ENCODE peak calls at places on chromosomes 13 and 19, in six cellular contexts. One of them, this sample, is unnamed.

GRCh38 chr19:2811735-2812413 is 7.8 kb upstream of the ZNF554 start:
- DNase-seq in IMR-90: no peak
- DNase-seq in H1: no peak
- DNase-seq in neuronal stem cell: no peak
- DNase-seq in mesenchymal stem cell: no peak
- DNase-seq in H9: no peak
- DNase-seq in this sample: no peak

GRCh38 chr13:97275775-97276501 is 53.8 kb downstream of the MBNL2 start:
- DNase-seq in IMR-90: no peak
- DNase-seq in H1: no peak
- DNase-seq in neuronal stem cell: no peak
- DNase-seq in mesenchymal stem cell: no peak
- DNase-seq in H9: no peak
- DNase-seq in this sample: no peak

GRCh38 chr19:57559008-57559403 is 657 bp downstream of the ZNF550 start:
- DNase-seq in IMR-90: no peak
- DNase-seq in H1: no peak
- DNase-seq in neuronal stem cell: no peak
- DNase-seq in mesenchymal stem cell: peak
- DNase-seq in H9: peak
- DNase-seq in this sample: peak

GRCh38 chr19:5891938-5892771 is 11.4 kb downstream of the NDUFA11 start:
- DNase-seq in IMR-90: peak
- DNase-seq in H1: no peak
- DNase-seq in neuronal stem cell: peak
- DNase-seq in mesenchymal stem cell: peak
- DNase-seq in H9: peak
- DNase-seq in this sample: peak

GRCh38 chr13:79775830-79776229 is 294.9 kb downstream of the NDFIP2 start:
- DNase-seq in IMR-90: peak
- DNase-seq in H1: no peak
- DNase-seq in neuronal stem cell: peak
- DNase-seq in mesenchymal stem cell: peak
- DNase-seq in H9: no peak
- DNase-seq in this sample: peak

GRCh38 chr19:16303755-16304154 is 20.9 kb upstream of the KLF2 start:
- DNase-seq in IMR-90: no peak
- DNase-seq in H1: no peak
- DNase-seq in neuronal stem cell: no peak
- DNase-seq in mesenchymal stem cell: no peak
- DNase-seq in H9: no peak
- DNase-seq in this sample: no peak

GRCh38 chr19:4909172-4909896 is at the start of gene UHRF1:
- DNase-seq in IMR-90: no peak
- DNase-seq in H1: no peak
- DNase-seq in neuronal stem cell: no peak
- DNase-seq in mesenchymal stem cell: no peak
- DNase-seq in H9: peak
- DNase-seq in this sample: peak

GRCh38 chr13:51618626-51619025 is 34.4 kb downstream of the WDFY2 start:
- DNase-seq in IMR-90: no peak
- DNase-seq in H1: no peak
- DNase-seq in neuronal stem cell: no peak
- DNase-seq in mesenchymal stem cell: no peak
- DNase-seq in H9: no peak
- DNase-seq in this sample: no peak

DNA sequence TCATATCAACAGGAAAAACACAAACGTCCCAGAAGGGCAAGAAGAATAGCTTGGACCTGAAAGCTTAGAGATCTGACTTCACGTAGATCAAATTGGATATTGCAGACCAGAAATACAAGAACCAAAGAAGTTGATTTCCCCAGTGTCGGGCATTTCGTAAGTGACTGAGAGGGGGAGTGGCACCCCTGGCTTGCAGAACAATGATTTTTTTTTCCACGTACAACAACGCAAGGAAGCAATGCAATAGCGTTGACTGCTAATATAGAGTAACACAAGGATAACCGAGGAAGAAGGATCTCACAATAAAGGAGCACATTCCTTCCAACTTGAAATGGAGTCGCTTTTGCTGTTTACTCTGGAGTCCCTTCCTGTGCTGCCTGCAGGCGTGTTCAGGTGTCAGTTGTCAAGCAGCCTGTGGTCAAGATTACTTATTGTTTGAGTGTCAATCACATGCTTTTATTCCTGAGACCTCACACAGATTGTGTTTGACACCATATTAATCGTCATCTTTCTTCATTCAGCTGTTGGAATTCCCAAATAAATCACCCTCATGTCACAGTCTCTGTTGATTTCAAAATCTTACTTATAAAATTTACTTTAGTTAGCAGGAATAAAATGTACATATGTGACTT is 139.4 kb downstream of the FREM2 start:
- DNase-seq in IMR-90: no peak
- DNase-seq in H1: no peak
- DNase-seq in neuronal stem cell: no peak
- DNase-seq in mesenchymal stem cell: no peak
- DNase-seq in H9: no peak
- DNase-seq in this sample: peak
- H3K23ac ChIP-seq in IMR-90: no peak
- H3K23ac ChIP-seq in H1: no peak
- H3K23ac ChIP-seq in neuronal stem cell: no peak
- H3K23ac ChIP-seq in mesenchymal stem cell: no peak
- H3K23ac ChIP-seq in H9: no peak
- H3K23ac ChIP-seq in this sample: no peak

GRCh38 chr13:71590654-71591148 is 276.3 kb downstream of the DACH1 start:
- DNase-seq in IMR-90: no peak
- DNase-seq in H1: no peak
- DNase-seq in neuronal stem cell: no peak
- DNase-seq in mesenchymal stem cell: no peak
- DNase-seq in H9: no peak
- DNase-seq in this sample: peak

GRCh38 chr13:71587193-71587592 is 279.8 kb downstream of the DACH1 start:
- DNase-seq in IMR-90: no peak
- DNase-seq in H1: no peak
- DNase-seq in neuronal stem cell: no peak
- DNase-seq in mesenchymal stem cell: no peak
- DNase-seq in H9: no peak
- DNase-seq in this sample: no peak

GRCh38 chr13:71587778-71588177 is 279.2 kb downstream of the DACH1 start:
- DNase-seq in IMR-90: no peak
- DNase-seq in H1: no peak
- DNase-seq in neuronal stem cell: no peak
- DNase-seq in mesenchymal stem cell: no peak
- DNase-seq in H9: no peak
- DNase-seq in this sample: no peak

DNA sequence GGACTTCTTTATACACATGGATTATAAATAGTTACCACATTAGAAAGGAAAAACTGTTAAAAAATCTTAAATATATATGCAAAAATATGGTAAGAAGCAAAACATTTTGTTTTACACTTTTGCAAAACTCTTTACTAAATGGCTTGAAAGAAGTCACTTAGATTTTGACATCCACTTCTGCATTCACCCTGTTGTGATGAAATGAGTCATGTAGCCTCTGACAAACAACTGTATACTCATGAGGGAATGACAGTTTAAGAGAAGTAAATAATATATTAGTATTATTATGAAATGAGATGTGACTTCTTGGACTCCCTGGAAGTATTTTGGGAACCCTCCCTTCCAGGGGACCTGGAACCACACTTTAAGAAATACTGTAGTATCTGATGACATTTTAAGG is 275.6 kb downstream of the DACH1 start:
- DNase-seq in IMR-90: no peak
- DNase-seq in H1: no peak
- DNase-seq in neuronal stem cell: no peak
- DNase-seq in mesenchymal stem cell: peak
- DNase-seq in H9: no peak
- DNase-seq in this sample: no peak
- H2BK15ac ChIP-seq in IMR-90: no peak
- H2BK15ac ChIP-seq in H1: no peak
- H2BK15ac ChIP-seq in neuronal stem cell: no peak
- H2BK15ac ChIP-seq in mesenchymal stem cell: no peak
- H2BK15ac ChIP-seq in H9: no peak
- H2BK15ac ChIP-seq in this sample: no peak

GRCh38 chr19:20660473-20660872 is 898 bp downstream of the ZNF626 start:
- DNase-seq in IMR-90: no peak
- DNase-seq in H1: no peak
- DNase-seq in neuronal stem cell: no peak
- DNase-seq in mesenchymal stem cell: peak
- DNase-seq in H9: peak
- DNase-seq in this sample: peak

GRCh38 chr19:20667281-20667680 is 5.9 kb upstream of the ZNF626 start:
- DNase-seq in IMR-90: no peak
- DNase-seq in H1: no peak
- DNase-seq in neuronal stem cell: no peak
- DNase-seq in mesenchymal stem cell: no peak
- DNase-seq in H9: no peak
- DNase-seq in this sample: no peak

GRCh38 chr19:20662421-20663105 is 1.2 kb upstream of the ZNF626 start:
- DNase-seq in IMR-90: no peak
- DNase-seq in H1: no peak
- DNase-seq in neuronal stem cell: no peak
- DNase-seq in mesenchymal stem cell: no peak
- DNase-seq in H9: no peak
- DNase-seq in this sample: no peak

GRCh38 chr19:20664917-20665781 is 3.8 kb upstream of the ZNF626 start:
- DNase-seq in IMR-90: no peak
- DNase-seq in H1: no peak
- DNase-seq in neuronal stem cell: peak
- DNase-seq in mesenchymal stem cell: no peak
- DNase-seq in H9: peak
- DNase-seq in this sample: peak

DNA sequence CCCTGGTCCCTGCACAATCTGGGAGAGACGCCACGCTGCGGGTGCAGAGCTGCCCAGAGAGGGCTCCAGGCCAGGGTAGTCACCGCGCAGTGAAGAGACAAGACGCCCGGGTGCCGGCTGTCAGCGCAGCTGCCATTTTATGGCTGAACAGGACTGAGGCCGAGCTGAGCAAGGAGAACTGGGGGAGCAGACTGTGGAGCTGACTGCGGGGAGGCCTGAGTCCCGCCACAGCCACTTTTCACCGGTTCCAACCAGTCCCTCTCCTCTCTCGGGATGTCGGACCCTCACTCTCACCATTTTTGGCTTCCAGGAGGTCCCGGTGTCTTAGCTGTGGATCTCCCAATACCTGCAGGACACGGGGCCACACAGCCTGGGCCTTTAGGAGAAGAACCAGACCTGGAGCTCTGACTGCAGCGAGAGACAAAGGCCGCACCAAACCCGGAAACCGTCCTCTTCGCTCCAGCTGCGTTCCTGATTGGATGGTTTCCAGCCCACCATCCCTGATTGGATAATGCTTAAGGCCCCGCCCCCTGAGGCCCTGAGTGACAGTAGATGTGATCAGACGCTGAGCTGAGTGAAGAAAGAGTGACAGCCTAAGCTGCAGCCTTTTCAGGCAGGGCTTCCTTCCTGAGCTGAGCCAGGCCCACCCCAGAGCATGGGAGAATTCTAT is at the start of gene ZNF626:
- DNase-seq in IMR-90: peak
- DNase-seq in H1: peak
- DNase-seq in neuronal stem cell: peak
- DNase-seq in mesenchymal stem cell: peak
- DNase-seq in H9: peak
- DNase-seq in this sample: peak
- H3K23ac ChIP-seq in IMR-90: no peak
- H3K23ac ChIP-seq in H1: no peak
- H3K23ac ChIP-seq in neuronal stem cell: no peak
- H3K23ac ChIP-seq in mesenchymal stem cell: no peak
- H3K23ac ChIP-seq in H9: no peak
- H3K23ac ChIP-seq in this sample: no peak

DNA sequence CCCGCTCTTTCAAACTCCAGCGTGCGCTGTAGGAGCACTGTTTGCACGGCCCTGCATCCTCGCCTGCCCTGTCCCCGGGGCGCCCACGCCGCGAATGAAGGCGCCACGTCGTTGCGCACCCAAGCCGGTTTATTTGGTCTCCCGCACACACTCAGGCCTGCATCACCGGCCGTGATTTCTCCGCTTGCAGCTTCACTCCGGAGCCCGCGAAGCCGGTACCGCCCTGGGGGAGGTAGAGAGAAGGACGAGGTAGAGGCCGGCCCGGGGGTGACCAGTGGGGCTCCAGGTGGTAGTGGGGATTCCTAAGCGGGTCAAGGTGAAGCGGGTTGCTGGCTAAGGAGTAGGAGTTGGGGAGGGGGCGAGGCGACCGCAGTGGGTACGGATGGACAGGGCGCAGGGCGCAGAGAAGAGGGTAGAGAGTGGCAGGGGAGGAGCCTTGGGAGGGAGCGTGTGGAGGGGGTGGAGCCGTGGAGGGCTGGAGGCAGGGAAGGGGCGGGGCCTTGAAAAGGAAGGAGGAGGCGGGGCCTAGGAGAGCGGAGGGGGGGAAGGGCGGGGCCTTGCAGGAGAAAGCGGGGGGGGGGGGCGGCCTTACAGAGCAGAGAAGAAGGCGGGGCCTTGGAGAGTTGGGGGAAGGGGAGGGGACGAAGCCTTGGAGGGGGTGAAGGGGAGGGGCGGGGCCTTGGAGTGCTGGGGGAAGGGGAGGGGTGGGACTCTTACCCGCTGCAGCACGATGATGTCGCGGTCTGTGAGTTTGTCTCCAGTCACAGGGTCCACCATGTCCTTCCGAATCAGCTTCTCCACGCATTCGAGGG is 24.6 kb downstream of the NOSIP start:
- DNase-seq in IMR-90: no peak
- DNase-seq in H1: peak
- DNase-seq in neuronal stem cell: peak
- DNase-seq in mesenchymal stem cell: peak
- DNase-seq in H9: peak
- DNase-seq in this sample: peak
- H2BK15ac ChIP-seq in IMR-90: no peak
- H2BK15ac ChIP-seq in H1: peak
- H2BK15ac ChIP-seq in neuronal stem cell: peak
- H2BK15ac ChIP-seq in mesenchymal stem cell: no peak
- H2BK15ac ChIP-seq in H9: no peak
- H2BK15ac ChIP-seq in this sample: no peak

GRCh38 chr13:36769126-36769525 is 49.9 kb upstream of the RFXAP start:
- DNase-seq in IMR-90: no peak
- DNase-seq in H1: no peak
- DNase-seq in neuronal stem cell: no peak
- DNase-seq in mesenchymal stem cell: no peak
- DNase-seq in H9: no peak
- DNase-seq in this sample: no peak
- H3K23ac ChIP-seq in IMR-90: no peak
- H3K23ac ChIP-seq in H1: no peak
- H3K23ac ChIP-seq in neuronal stem cell: no peak
- H3K23ac ChIP-seq in mesenchymal stem cell: no peak
- H3K23ac ChIP-seq in H9: no peak
- H3K23ac ChIP-seq in this sample: no peak